ENCODE peak calls at places on chromosomes 1 and 21, in ten cellular contexts. I is activated CD4-positive, alpha-beta T cell treated with anti-CD3 and anti-CD28 coated beads for 24 hours; B is fibroblast of the conjunctiva; U is IMR-90; V is RKO; N is H9; P is H54; A is NCI-H146; Z is stimulated activated CD4-positive, alpha-beta T cell treated with anti-CD3 and anti-CD28 coated beads, TNF-alpha, amount 100 ng/mL, for 24 hours; T is HS-5. G is an unnamed sample.

GRCh38 chr1:226209307-226210059 is 14.0 kb upstream of the MIXL1 start:
- DNase-seq in U (no peak), B (no peak), Z (no peak), P (no peak), I (no peak), T (no peak), A (no peak), V (no peak), N (no peak), G (no peak)

GRCh38 chr1:232111616-232112015 is 485.0 kb downstream of the DISC1 start:
- DNase-seq in Z (no peak), N (no peak), P (no peak), I (no peak), V (no peak), U (no peak), A (no peak), B (no peak), T (no peak), G (no peak)

GRCh38 chr1:90007979-90008404 is 13.1 kb downstream of the ZNF326 start:
- DNase-seq in T (no peak), U (peak), Z (no peak), I (no peak), P (no peak), N (no peak), B (no peak), V (no peak), A (no peak), G (no peak)

GRCh38 chr1:30145723-30146263 is 577.6 kb downstream of the MATN1 start:
- DNase-seq in P (no peak), I (no peak), V (no peak), A (no peak), T (no peak), N (no peak), U (no peak), B (no peak), Z (no peak), G (no peak)

GRCh38 chr1:209748620-209749019 is 7.2 kb upstream of the TRAF3IP3 start:
- DNase-seq in B (no peak), U (no peak), N (peak), V (no peak), I (no peak), T (no peak), Z (no peak), A (no peak), P (no peak), G (no peak)

GRCh38 chr1:150619576-150620509 is 9.6 kb downstream of the ENSA start:
- DNase-seq in A (no peak), N (no peak), V (peak), B (peak), P (peak), U (peak), I (no peak), Z (no peak), T (peak), G (peak)

GRCh38 chr1:1626207-1627141 is 5.5 kb upstream of the MMP23B start:
- DNase-seq in U (no peak), A (no peak), I (no peak), V (no peak), B (no peak), T (no peak), P (no peak), N (peak), Z (no peak), G (no peak)

GRCh38 chr1:60156371-60156770 is 82.8 kb upstream of the C1orf87 start:
- DNase-seq in U (no peak), Z (no peak), A (no peak), B (no peak), V (no peak), N (no peak), I (no peak), P (no peak), T (no peak), G (no peak)

GRCh38 chr1:152000989-152001630 is 7.5 kb upstream of the S100A10 start:
- DNase-seq in I (no peak), T (no peak), V (no peak), U (no peak), N (no peak), B (no peak), A (no peak), Z (no peak), P (no peak), G (no peak)

GRCh38 chr21:36703123-36703522 is 4.2 kb downstream of the SIM2 start:
- DNase-seq in I (no peak), V (no peak), P (no peak), N (no peak), U (no peak), Z (no peak), B (no peak), A (no peak), T (no peak), G (no peak)

GRCh38 chr1:36384542-36385409 is 948 bp downstream of the STK40 start:
- DNase-seq in U (no peak), B (no peak), P (no peak), T (no peak), Z (no peak), N (peak), A (peak), I (no peak), V (peak), G (no peak)

G was measured in skeletal muscle cell.